ENCODE peak calls at places on chromosomes 1 and 21, in eight cellular contexts. One of them, this sample, is unnamed.

GRCh38 chr1:181083842-181084605 is 4.5 kb upstream of the IER5 start:
- DNase-seq in astrocyte of the spinal cord: no peak
- DNase-seq in effector memory CD8-positive, alpha-beta T cell: peak; percentile 31
- DNase-seq in fibroblast of lung: no peak
- DNase-seq in HFF-Myc: no peak
- DNase-seq in Calu3: peak; percentile 65
- DNase-seq in bronchial epithelial cell: peak; percentile 57
- DNase-seq in posterior cingulate gyrus: no peak
- DNase-seq in this sample: no peak

GRCh38 chr1:193183019-193183643 is 3.3 kb downstream of the B3GALT2 start:
- DNase-seq in Calu3: peak; percentile 39
- DNase-seq in fibroblast of lung: peak; percentile 39
- DNase-seq in bronchial epithelial cell: peak; percentile 67
- DNase-seq in posterior cingulate gyrus: no peak
- DNase-seq in effector memory CD8-positive, alpha-beta T cell: no peak
- DNase-seq in HFF-Myc: peak; percentile 38
- DNase-seq in astrocyte of the spinal cord: peak; percentile 74
- DNase-seq in this sample: no peak

GRCh38 chr21:37642493-37642892 is 273.8 kb downstream of the KCNJ6 start:
- DNase-seq in effector memory CD8-positive, alpha-beta T cell: peak; percentile 9
- DNase-seq in bronchial epithelial cell: peak; percentile 64
- DNase-seq in posterior cingulate gyrus: no peak
- DNase-seq in Calu3: peak; percentile 37
- DNase-seq in astrocyte of the spinal cord: no peak
- DNase-seq in HFF-Myc: no peak
- DNase-seq in fibroblast of lung: no peak
- DNase-seq in this sample: no peak

GRCh38 chr1:69691179-69691578 is 123.5 kb downstream of the LRRC7 start:
- DNase-seq in HFF-Myc: no peak
- DNase-seq in posterior cingulate gyrus: no peak
- DNase-seq in fibroblast of lung: no peak
- DNase-seq in bronchial epithelial cell: no peak
- DNase-seq in effector memory CD8-positive, alpha-beta T cell: no peak
- DNase-seq in Calu3: no peak
- DNase-seq in astrocyte of the spinal cord: no peak
- DNase-seq in this sample: no peak

GRCh38 chr1:15279576-15280230 is 32.7 kb downstream of the FHAD1 start:
- DNase-seq in bronchial epithelial cell: no peak
- DNase-seq in effector memory CD8-positive, alpha-beta T cell: no peak
- DNase-seq in Calu3: no peak
- DNase-seq in HFF-Myc: no peak
- DNase-seq in astrocyte of the spinal cord: no peak
- DNase-seq in posterior cingulate gyrus: no peak
- DNase-seq in fibroblast of lung: peak; percentile 61
- DNase-seq in this sample: peak; percentile 30

GRCh38 chr1:16073490-16074104 is at the start of gene FAM131C:
- DNase-seq in HFF-Myc: no peak
- DNase-seq in posterior cingulate gyrus: no peak
- DNase-seq in bronchial epithelial cell: no peak
- DNase-seq in effector memory CD8-positive, alpha-beta T cell: peak; percentile 23
- DNase-seq in astrocyte of the spinal cord: no peak
- DNase-seq in Calu3: peak; percentile 51
- DNase-seq in fibroblast of lung: no peak
- DNase-seq in this sample: no peak

GRCh38 chr1:85933901-85934300 is 222.7 kb downstream of the COL24A1 start:
- DNase-seq in posterior cingulate gyrus: no peak
- DNase-seq in HFF-Myc: no peak
- DNase-seq in effector memory CD8-positive, alpha-beta T cell: no peak
- DNase-seq in bronchial epithelial cell: no peak
- DNase-seq in astrocyte of the spinal cord: no peak
- DNase-seq in fibroblast of lung: peak; percentile 86
- DNase-seq in Calu3: no peak
- DNase-seq in this sample: no peak

GRCh38 chr21:38990424-38990794 is 184.7 kb downstream of the ETS2 start:
- DNase-seq in effector memory CD8-positive, alpha-beta T cell: no peak
- DNase-seq in Calu3: no peak
- DNase-seq in HFF-Myc: no peak
- DNase-seq in astrocyte of the spinal cord: no peak
- DNase-seq in posterior cingulate gyrus: no peak
- DNase-seq in bronchial epithelial cell: no peak
- DNase-seq in fibroblast of lung: no peak
- DNase-seq in this sample: no peak

GRCh38 chr1:112882271-112882744 is 73.7 kb downstream of the SLC16A1 start:
- DNase-seq in fibroblast of lung: no peak
- DNase-seq in effector memory CD8-positive, alpha-beta T cell: no peak
- DNase-seq in bronchial epithelial cell: no peak
- DNase-seq in HFF-Myc: no peak
- DNase-seq in Calu3: no peak
- DNase-seq in posterior cingulate gyrus: no peak
- DNase-seq in astrocyte of the spinal cord: no peak
- DNase-seq in this sample: no peak

GRCh38 chr1:30525980-30526651 is 197.3 kb downstream of the MATN1 start:
- DNase-seq in posterior cingulate gyrus: no peak
- DNase-seq in bronchial epithelial cell: peak; percentile 65
- DNase-seq in astrocyte of the spinal cord: peak; percentile 70
- DNase-seq in effector memory CD8-positive, alpha-beta T cell: no peak
- DNase-seq in Calu3: peak; percentile 76
- DNase-seq in HFF-Myc: peak; percentile 52
- DNase-seq in fibroblast of lung: peak; percentile 80
- DNase-seq in this sample: peak; percentile 59

GRCh38 chr1:61639218-61639617 is 85.7 kb downstream of the TM2D1 start:
- DNase-seq in posterior cingulate gyrus: no peak
- DNase-seq in astrocyte of the spinal cord: no peak
- DNase-seq in bronchial epithelial cell: no peak
- DNase-seq in effector memory CD8-positive, alpha-beta T cell: no peak
- DNase-seq in Calu3: no peak
- DNase-seq in HFF-Myc: no peak
- DNase-seq in fibroblast of lung: no peak
- DNase-seq in this sample: no peak

GRCh38 chr1:6423321-6423999 is 1.1 kb upstream of the ESPN start:
- DNase-seq in effector memory CD8-positive, alpha-beta T cell: peak; percentile 67
- DNase-seq in Calu3: peak; percentile 82
- DNase-seq in fibroblast of lung: peak; percentile 68
- DNase-seq in bronchial epithelial cell: peak; percentile 70
- DNase-seq in posterior cingulate gyrus: no peak
- DNase-seq in astrocyte of the spinal cord: peak; percentile 64
- DNase-seq in HFF-Myc: no peak
- DNase-seq in this sample: no peak

GRCh38 chr1:203306089-203306969 is 1.0 kb downstream of the BTG2 start:
- DNase-seq in posterior cingulate gyrus: no peak
- DNase-seq in effector memory CD8-positive, alpha-beta T cell: no peak
- DNase-seq in fibroblast of lung: peak; percentile 86
- DNase-seq in Calu3: peak; percentile 67
- DNase-seq in astrocyte of the spinal cord: peak; percentile 79
- DNase-seq in HFF-Myc: peak; percentile 77
- DNase-seq in bronchial epithelial cell: peak; percentile 93
- DNase-seq in this sample: peak; percentile 83

GRCh38 chr1:205963352-205963751 is 20.1 kb upstream of the SLC26A9 start:
- DNase-seq in astrocyte of the spinal cord: peak; percentile 75
- DNase-seq in effector memory CD8-positive, alpha-beta T cell: no peak
- DNase-seq in Calu3: no peak
- DNase-seq in bronchial epithelial cell: peak; percentile 92
- DNase-seq in fibroblast of lung: peak; percentile 89
- DNase-seq in HFF-Myc: no peak
- DNase-seq in posterior cingulate gyrus: no peak
- DNase-seq in this sample: peak; percentile 72

GRCh38 chr1:92123868-92124267 is 43.7 kb downstream of the BTBD8 start:
- DNase-seq in bronchial epithelial cell: no peak
- DNase-seq in astrocyte of the spinal cord: no peak
- DNase-seq in effector memory CD8-positive, alpha-beta T cell: no peak
- DNase-seq in Calu3: no peak
- DNase-seq in fibroblast of lung: no peak
- DNase-seq in HFF-Myc: no peak
- DNase-seq in posterior cingulate gyrus: no peak
- DNase-seq in this sample: no peak

GRCh38 chr1:56469640-56470371 is 109.6 kb downstream of the PLPP3 start:
- DNase-seq in astrocyte of the spinal cord: peak; percentile 32
- DNase-seq in fibroblast of lung: peak; percentile 72
- DNase-seq in HFF-Myc: no peak
- DNase-seq in bronchial epithelial cell: peak; percentile 66
- DNase-seq in effector memory CD8-positive, alpha-beta T cell: no peak
- DNase-seq in posterior cingulate gyrus: no peak
- DNase-seq in Calu3: no peak
- DNase-seq in this sample: no peak

This sample was measured in foreskin keratinocyte.